ENCODE peak calls at places on chromosome 4, in nine cellular contexts. F is activated CD4-positive, alpha-beta T cell treated with anti-CD3 and anti-CD28 coated beads, Interleukin-2, amount 10 ng/mL, durations not matched to agents 7 days and 5 days; G is AML-193; Y is adipocyte; P is Kasumi-1; H is uterus; N is Ammon's horn; E is activated CD4-positive, CD25-positive, alpha-beta regulatory T cell treated with anti-CD3 and anti-CD28 coated beads, Interleukin-2, amount 50 U/mL, for 72 hours; R is pancreas. J is an unnamed sample.

GRCh38 chr4:2413821-2414610 is 4.4 kb downstream of the ZFYVE28 start:
- DNase-seq in P (no peak), E (peak), H (no peak), F (peak), Y (peak), G (no peak), N (no peak), R (no peak), J (no peak)

GRCh38 chr4:73770917-73771316 is 30.5 kb downstream of the CXCL8 start:
- DNase-seq in Y (no peak), H (no peak), E (no peak), R (peak), N (no peak), F (no peak), P (no peak), G (no peak), J (no peak)

GRCh38 chr4:124486423-124486822 is 226.1 kb downstream of the ANKRD50 start:
- DNase-seq in Y (no peak), N (no peak), F (no peak), E (no peak), H (no peak), R (no peak), G (no peak), P (no peak), J (no peak)

GRCh38 chr4:94497690-94498089 is 45.9 kb downstream of the PDLIM5 start:
- DNase-seq in G (no peak), Y (no peak), P (no peak), R (no peak), F (no peak), N (no peak), E (no peak), H (no peak), J (no peak)

GRCh38 chr4:74418063-74418670 is 26.8 kb upstream of the AREG start:
- DNase-seq in Y (peak), R (no peak), G (no peak), H (no peak), N (no peak), P (no peak), E (no peak), F (no peak), J (no peak)

GRCh38 chr4:71064521-71064920 is 71.1 kb downstream of the DCK start:
- DNase-seq in R (no peak), N (no peak), Y (no peak), E (no peak), G (no peak), F (no peak), P (no peak), H (no peak), J (no peak)

GRCh38 chr4:147829401-147830101 is 97.7 kb downstream of the ARHGAP10 start:
- DNase-seq in E (no peak), Y (peak), P (no peak), F (no peak), G (no peak), H (peak), R (no peak), N (no peak), J (peak)

GRCh38 chr4:83751336-83751949 is 215.5 kb downstream of the GPAT3 start:
- DNase-seq in Y (no peak), P (no peak), H (no peak), R (no peak), E (no peak), F (no peak), G (no peak), N (no peak), J (no peak)

GRCh38 chr4:62531250-62531649 is 1331.1 kb downstream of the ADGRL3 start:
- DNase-seq in F (no peak), G (no peak), R (no peak), H (no peak), P (no peak), N (no peak), Y (no peak), E (no peak), J (no peak)

GRCh38 chr4:153348006-153348405 is 3.5 kb downstream of the MND1 start:
- DNase-seq in R (no peak), E (no peak), Y (no peak), H (no peak), G (no peak), P (no peak), F (no peak), N (no peak), J (no peak)